ENCODE peak calls at places on chromosomes 3 and 15, in four cellular contexts. E is HepG2, B is IMR-90, Q is K562. I is an unnamed sample.

GRCh38 chr3:128919988-128920387 is 40.6 kb downstream of the ACAD9 start:
- DNase-seq in B (no peak), E (no peak), Q (no peak), I (no peak)

GRCh38 chr3:7226393-7226792 is 365.5 kb downstream of the GRM7 start:
- DNase-seq in B (no peak), E (no peak), Q (no peak), I (no peak)

GRCh38 chr3:2247831-2248230 is 149.2 kb downstream of the CNTN4 start:
- DNase-seq in B (no peak), Q (no peak), E (no peak), I (no peak)

GRCh38 chr15:71218272-71218805 is 103.1 kb downstream of the THSD4 start:
- DNase-seq in E (no peak), B (peak), Q (no peak), I (no peak)

GRCh38 chr15:66153549-66154415 is 99.8 kb downstream of the MEGF11 start:
- DNase-seq in Q (no peak), E (no peak), B (no peak), I (no peak)

GRCh38 chr15:62492900-62493299 is 327.8 kb upstream of the C2CD4B start:
- DNase-seq in B (no peak), E (no peak), Q (no peak), I (no peak)

GRCh38 chr3:22585504-22585903 is 617.6 kb upstream of the UBE2E2 start:
- DNase-seq in Q (no peak), E (no peak), B (peak), I (no peak)

GRCh38 chr3:182124716-182125115 is 413.0 kb downstream of the SOX2 start:
- DNase-seq in E (no peak), B (no peak), Q (no peak), I (no peak)

GRCh38 chr15:89756897-89757296 is 5.8 kb upstream of the MESP1 start:
- DNase-seq in E (peak), B (no peak), Q (no peak), I (peak)

GRCh38 chr15:71079208-71080044 is 35.8 kb upstream of the THSD4 start:
- DNase-seq in Q (no peak), E (no peak), B (peak), I (no peak)

GRCh38 chr3:62954579-62954978 is 79.4 kb upstream of the CADPS start:
- DNase-seq in E (no peak), Q (no peak), B (no peak), I (no peak)

GRCh38 chr3:155496206-155496605 is 202.7 kb upstream of the STRIT1 start:
- DNase-seq in Q (no peak), B (no peak), E (no peak), I (no peak)

GRCh38 chr3:30681276-30682211 is 75.1 kb downstream of the TGFBR2 start:
- DNase-seq in E (no peak), Q (no peak), B (peak), I (no peak)

GRCh38 chr15:29822100-29822684 is at the start of gene TJP1:
- DNase-seq in E (peak), B (peak), Q (peak), I (peak)

GRCh38 chr15:25600751-25601150 is 161.9 kb upstream of the UBE3A start:
- DNase-seq in E (no peak), Q (no peak), B (no peak), I (no peak)

GRCh38 chr3:147614210-147614609 is 205.0 kb downstream of the ZIC1 start:
- DNase-seq in E (no peak), Q (no peak), B (no peak), I (no peak)

GRCh38 chr3:122169911-122170310 is 13.6 kb upstream of the CASR start:
- DNase-seq in Q (no peak), B (no peak), E (no peak), I (no peak)

DNA sequence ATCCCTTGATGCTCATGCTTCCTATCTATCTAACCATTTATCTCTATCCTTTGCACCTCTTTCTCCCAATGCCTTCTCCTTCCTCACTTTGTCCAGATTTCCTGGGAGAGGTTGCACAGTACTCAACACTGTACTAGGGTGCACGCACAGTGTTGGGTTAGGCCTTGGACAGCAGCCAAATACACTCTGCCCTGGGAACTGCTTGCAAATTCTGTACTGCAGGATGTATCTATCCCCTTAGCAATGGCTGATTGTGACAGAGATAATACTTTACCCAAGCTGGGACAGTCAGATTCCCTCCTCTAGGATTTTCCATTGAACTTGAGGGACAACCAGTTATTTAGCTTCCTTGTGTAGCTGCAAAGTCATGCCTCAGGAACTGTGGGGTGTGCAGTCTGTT is 113.3 kb downstream of the IL20RB start:
- DNase-seq in E (no peak), B (no peak), Q (no peak), I (no peak)
- H3K4me3 ChIP-seq in E (no peak), B (no peak), Q (no peak), I (no peak)

DNA sequence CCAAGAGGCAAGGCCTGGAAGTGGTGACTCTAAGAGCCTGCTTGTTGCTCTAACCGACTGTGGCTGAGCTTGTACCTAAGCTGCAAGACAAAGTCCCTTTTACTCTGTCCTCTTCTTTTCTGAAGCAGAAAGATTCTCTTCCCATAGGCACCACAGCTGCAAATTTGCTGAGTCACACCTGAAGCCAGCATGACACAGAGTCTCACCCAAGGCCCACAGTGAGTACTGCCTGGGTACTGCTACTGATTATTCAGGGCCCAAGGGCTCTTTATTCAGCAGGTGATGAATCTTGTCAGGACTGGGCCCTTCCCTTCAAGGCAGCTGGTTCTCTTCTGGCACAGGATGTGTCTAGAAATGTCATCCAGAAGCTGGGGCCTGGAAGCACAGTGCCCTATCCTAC is 18.9 kb upstream of the TIGIT start:
- DNase-seq in Q (no peak), E (no peak), B (peak), I (peak)
- TF ChIP-seq MAFK in Q (peak), E (peak), B (peak), I (peak)

GRCh38 chr3:194469977-194470376 is 16.8 kb downstream of the ATP13A3 start:
- DNase-seq in Q (no peak), B (no peak), E (no peak), I (no peak)
- H3K4me3 ChIP-seq in Q (no peak), B (no peak), E (no peak), I (no peak)

DNA sequence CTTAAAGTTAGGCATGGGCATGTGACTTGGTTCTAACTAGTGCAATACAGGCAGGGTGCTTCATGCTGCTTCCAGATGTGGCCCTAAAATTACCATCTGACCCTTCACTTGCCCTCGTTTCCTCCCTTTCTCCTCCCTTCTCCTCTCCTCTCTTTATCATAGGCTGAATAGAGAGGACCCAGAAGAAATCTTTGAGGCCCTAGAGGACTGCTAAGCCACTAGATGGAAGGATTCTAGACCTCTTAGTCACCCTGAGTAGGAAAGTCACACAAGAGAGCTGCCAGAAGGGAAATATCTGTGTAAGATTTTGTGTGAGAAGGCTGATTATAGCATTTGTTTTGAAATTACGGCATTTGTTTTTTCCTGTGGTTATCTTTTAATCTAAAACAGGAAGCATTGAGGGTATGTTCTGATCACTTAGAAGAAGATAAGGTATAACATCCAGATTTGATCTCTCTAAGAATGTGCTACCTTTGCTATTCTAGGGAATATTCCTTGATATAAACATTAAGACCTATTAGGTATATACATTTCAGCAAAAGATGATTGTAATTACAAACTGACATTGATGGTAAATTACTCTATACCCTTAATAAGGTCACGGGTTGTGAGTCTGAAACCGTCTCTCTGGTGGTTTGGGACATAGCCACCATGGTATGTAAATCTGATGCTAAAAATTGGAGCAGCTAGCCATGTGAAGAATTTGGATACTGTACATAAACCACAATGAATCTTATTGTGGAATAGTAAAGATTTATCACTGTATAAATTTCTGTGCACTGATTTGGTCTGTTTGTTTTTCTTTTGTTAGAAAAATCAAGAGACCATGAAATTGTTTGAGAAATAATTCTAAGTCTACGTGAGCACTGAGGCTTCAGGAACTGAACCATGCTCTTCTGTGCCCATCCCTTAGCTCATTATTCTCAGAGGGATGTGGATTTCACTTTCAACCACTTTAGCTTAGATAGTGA is 84.1 kb downstream of the TP63 start:
- DNase-seq in E (no peak), Q (no peak), B (peak), I (no peak)
- TF ChIP-seq MAFK in E (no peak), Q (no peak), B (no peak), I (no peak)

GRCh38 chr15:91930092-91930491 is 76.6 kb downstream of the SLCO3A1 start:
- DNase-seq in E (no peak), B (no peak), Q (no peak), I (no peak)

GRCh38 chr15:91924842-91925495 is 71.5 kb downstream of the SLCO3A1 start:
- DNase-seq in E (no peak), B (no peak), Q (no peak), I (no peak)

GRCh38 chr15:91929509-91929908 is 76.0 kb downstream of the SLCO3A1 start:
- DNase-seq in Q (no peak), E (no peak), B (no peak), I (no peak)

GRCh38 chr15:91928676-91929075 is 75.2 kb downstream of the SLCO3A1 start:
- DNase-seq in B (no peak), E (no peak), Q (no peak), I (no peak)

GRCh38 chr15:91926871-91927270 is 73.4 kb downstream of the SLCO3A1 start:
- DNase-seq in E (no peak), Q (no peak), B (no peak), I (no peak)
- H3K4me3 ChIP-seq in E (no peak), Q (no peak), B (no peak), I (no peak)

GRCh38 chr3:171772427-171773056 is 37.7 kb downstream of the PLD1 start:
- DNase-seq in B (peak), Q (peak), E (peak), I (peak)
- TF ChIP-seq MAFK in B (no peak), Q (no peak), E (no peak), I (no peak)

GRCh38 chr3:133476971-133477375 is 77.1 kb downstream of the BFSP2 start:
- DNase-seq in Q (no peak), B (no peak), E (no peak), I (no peak)
- H3K4me3 ChIP-seq in Q (no peak), B (no peak), E (no peak), I (no peak)

GRCh38 chr3:24096271-24096670 is 151.2 kb downstream of the NR1D2 start:
- DNase-seq in E (no peak), B (no peak), Q (no peak), I (no peak)

GRCh38 chr3:24100694-24101402 is 155.8 kb downstream of the NR1D2 start:
- DNase-seq in E (peak), B (peak), Q (no peak), I (no peak)

GRCh38 chr3:24096695-24097290 is 151.7 kb downstream of the NR1D2 start:
- DNase-seq in E (no peak), Q (no peak), B (no peak), I (no peak)

DNA sequence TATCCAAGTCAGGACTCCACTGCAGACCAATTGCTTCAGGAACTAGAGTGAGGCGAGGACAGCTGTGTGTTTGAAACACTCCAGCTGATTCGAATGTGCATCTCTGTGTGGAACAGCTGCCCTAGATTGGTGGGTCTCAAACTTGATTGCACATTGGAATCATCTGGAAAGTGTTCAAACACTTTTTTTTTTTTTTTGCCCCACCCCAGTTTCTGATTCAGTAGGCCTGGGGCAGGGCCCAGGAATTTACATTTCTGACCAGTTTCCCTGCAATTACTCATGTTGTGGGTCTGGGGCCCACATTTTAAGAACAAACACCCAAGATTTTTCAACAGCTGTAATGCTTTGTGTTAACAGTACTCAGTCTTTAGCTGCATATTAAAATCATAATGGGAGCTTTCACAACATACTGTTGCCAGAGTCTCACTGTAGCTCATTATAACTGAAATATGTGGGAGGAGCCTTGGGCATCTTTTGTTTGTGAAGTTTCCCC is 156.6 kb downstream of the NR1D2 start:
- DNase-seq in Q (no peak), B (no peak), E (no peak), I (no peak)
- TF ChIP-seq MAFK in Q (no peak), B (no peak), E (no peak), I (no peak)